ENCODE peak calls at places on chromosome 20, in six cellular contexts. I is mammary epithelial cell, L is heart right ventricle, H is right atrium auricular region, F is body of pancreas, K is epithelial cell of esophagus. D is an unnamed sample.
A peak's percentile ranks its signal among the peaks of the same experiment; 100 is the strongest.

GRCh38 chr20:12173333-12173732 is 255.6 kb downstream of the BTBD3 start:
- DNase-seq in I (peak; percentile 20), L (no peak), H (no peak), F (no peak), K (no peak), D (no peak)

GRCh38 chr20:2729791-2730190 is 37.2 kb downstream of the EBF4 start:
- DNase-seq in I (no peak), L (no peak), H (no peak), F (no peak), K (no peak), D (peak; percentile 64)

GRCh38 chr20:52062452-52063209 is 128.9 kb downstream of the ZFP64 start:
- DNase-seq in I (no peak), L (no peak), H (no peak), F (no peak), K (no peak), D (no peak)

GRCh38 chr20:59403261-59403961 is 103.0 kb downstream of the EDN3 start:
- DNase-seq in I (no peak), L (peak; percentile 21), H (no peak), F (peak; percentile 52), K (peak; percentile 5), D (no peak)

GRCh38 chr20:4740774-4741431 is 19.2 kb downstream of the PRND start:
- DNase-seq in I (no peak), L (peak; percentile 34), H (no peak), F (peak; percentile 17), K (peak; percentile 44), D (no peak)

GRCh38 chr20:5691918-5692618 is 58.1 kb upstream of the SHLD1 start:
- DNase-seq in I (no peak), L (no peak), H (no peak), F (no peak), K (no peak), D (no peak)

GRCh38 chr20:47444584-47444983 is 57.1 kb upstream of the NCOA3 start:
- DNase-seq in I (no peak), L (no peak), H (no peak), F (no peak), K (no peak), D (no peak)

GRCh38 chr20:38321959-38322598 is 18.1 kb downstream of the BPI start:
- DNase-seq in I (peak; percentile 29), L (peak; percentile 44), H (peak; percentile 71), F (peak; percentile 36), K (peak; percentile 70), D (no peak)

GRCh38 chr20:17469631-17470030 is 61.5 kb downstream of the BFSP1 start:
- DNase-seq in I (no peak), L (no peak), H (peak; percentile 5), F (no peak), K (no peak), D (peak; percentile 47)

GRCh38 chr20:46348972-46349741 is 40.9 kb upstream of the CDH22 start:
- DNase-seq in I (no peak), L (peak; percentile 49), H (no peak), F (peak; percentile 56), K (peak; percentile 53), D (no peak)

GRCh38 chr20:10922521-10922920 is 248.7 kb upstream of the JAG1 start:
- DNase-seq in I (no peak), L (no peak), H (no peak), F (no peak), K (no peak), D (no peak)

GRCh38 chr20:17536944-17537444 is 5.8 kb upstream of the BFSP1 start:
- DNase-seq in I (peak; percentile 66), L (peak; percentile 77), H (peak; percentile 84), F (peak; percentile 86), K (peak; percentile 82), D (peak; percentile 96)

GRCh38 chr20:39778847-39779641 is 816.9 kb downstream of the DHX35 start:
- DNase-seq in I (no peak), L (no peak), H (no peak), F (peak; percentile 16), K (peak; percentile 15), D (no peak)

GRCh38 chr20:4051413-4052138 is 36.2 kb upstream of the RNF24 start:
- DNase-seq in I (no peak), L (no peak), H (no peak), F (no peak), K (no peak), D (no peak)

GRCh38 chr20:3710703-3711417 is 1.5 kb downstream of the SIGLEC1 start:
- DNase-seq in I (peak; percentile 21), L (peak; percentile 76), H (peak; percentile 73), F (peak; percentile 59), K (peak; percentile 48), D (peak; percentile 95)

GRCh38 chr20:6636209-6637159 is 131.0 kb upstream of the BMP2 start:
- DNase-seq in I (peak; percentile 64), L (peak; percentile 45), H (no peak), F (peak; percentile 74), K (peak; percentile 81), D (peak; percentile 79)

GRCh38 chr20:33781945-33782344 is 29.2 kb upstream of the CHMP4B start:
- DNase-seq in I (no peak), L (no peak), H (no peak), F (no peak), K (no peak), D (no peak)

GRCh38 chr20:48128436-48128835 is 343.2 kb upstream of the SULF2 start:
- DNase-seq in I (peak; percentile 62), L (no peak), H (no peak), F (no peak), K (peak; percentile 53), D (no peak)

GRCh38 chr20:13022401-13023170 is 13.8 kb downstream of the SPTLC3 start:
- DNase-seq in I (peak; percentile 52), L (no peak), H (no peak), F (no peak), K (peak; percentile 61), D (no peak)

GRCh38 chr20:64168381-64169088 is 4.3 kb downstream of the MYT1 start:
- DNase-seq in I (no peak), L (no peak), H (no peak), F (peak; percentile 27), K (no peak), D (no peak)

GRCh38 chr20:12987261-12987660 is 21.5 kb upstream of the SPTLC3 start:
- DNase-seq in I (no peak), L (no peak), H (no peak), F (no peak), K (no peak), D (no peak)

GRCh38 chr20:35226126-35226774 is at the start of gene MMP24:
- DNase-seq in I (no peak), L (no peak), H (no peak), F (no peak), K (no peak), D (no peak)

GRCh38 chr20:60024245-60024644 is 66.0 kb downstream of the CDH26 start:
- DNase-seq in I (no peak), L (no peak), H (no peak), F (no peak), K (no peak), D (peak; percentile 47)

GRCh38 chr20:48338717-48339116 is 489.1 kb downstream of the PREX1 start:
- DNase-seq in I (no peak), L (no peak), H (no peak), F (no peak), K (no peak), D (no peak)

GRCh38 chr20:61346996-61347906 is 95.2 kb downstream of the CDH4 start:
- DNase-seq in I (no peak), L (no peak), H (no peak), F (no peak), K (no peak), D (no peak)

GRCh38 chr20:46357030-46357514 is 48.8 kb upstream of the CDH22 start:
- DNase-seq in I (no peak), L (no peak), H (no peak), F (peak; percentile 25), K (no peak), D (no peak)

GRCh38 chr20:2757001-2757400 is 43.4 kb downstream of the CPXM1 start:
- DNase-seq in I (no peak), L (no peak), H (no peak), F (no peak), K (no peak), D (no peak)

DNA sequence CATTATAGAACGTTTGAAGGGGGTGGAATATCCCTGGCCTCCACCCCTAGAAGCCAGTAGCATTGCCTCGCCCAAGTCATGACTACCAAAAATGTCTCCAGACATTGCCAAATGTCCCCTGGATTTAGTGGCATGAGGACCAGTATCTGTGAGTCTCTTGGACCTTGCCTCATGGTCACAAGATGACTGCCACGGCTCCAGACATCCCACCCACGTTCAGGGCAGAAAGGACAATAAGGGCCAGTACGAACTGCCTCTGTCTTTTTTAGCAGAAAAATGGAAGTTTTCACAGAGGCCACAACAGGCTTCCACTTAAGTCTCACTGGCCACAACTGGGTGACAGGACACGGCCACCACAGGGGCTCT is 5.4 kb downstream of the RBM38 start:
- DNase-seq in I (no peak), L (no peak), H (no peak), F (no peak), K (no peak), D (no peak)
- H3K4me3 ChIP-seq in I (no peak overlapping the region), L (no peak overlapping the region), H (no peak overlapping the region), F (no peak overlapping the region), K (no peak overlapping the region), D (peak overlapping the region; percentile 90)

GRCh38 chr20:23085415-23086055 is 589 bp downstream of the CD93 start:
- DNase-seq in I (no peak), L (no peak), H (no peak), F (no peak), K (no peak), D (no peak)
- H3K4me3 ChIP-seq in I (no peak overlapping the region), L (peak overlapping the region; percentile 51), H (peak overlapping the region; percentile 34), F (no peak overlapping the region), K (no peak overlapping the region), D (peak overlapping the region; percentile 57)

DNA sequence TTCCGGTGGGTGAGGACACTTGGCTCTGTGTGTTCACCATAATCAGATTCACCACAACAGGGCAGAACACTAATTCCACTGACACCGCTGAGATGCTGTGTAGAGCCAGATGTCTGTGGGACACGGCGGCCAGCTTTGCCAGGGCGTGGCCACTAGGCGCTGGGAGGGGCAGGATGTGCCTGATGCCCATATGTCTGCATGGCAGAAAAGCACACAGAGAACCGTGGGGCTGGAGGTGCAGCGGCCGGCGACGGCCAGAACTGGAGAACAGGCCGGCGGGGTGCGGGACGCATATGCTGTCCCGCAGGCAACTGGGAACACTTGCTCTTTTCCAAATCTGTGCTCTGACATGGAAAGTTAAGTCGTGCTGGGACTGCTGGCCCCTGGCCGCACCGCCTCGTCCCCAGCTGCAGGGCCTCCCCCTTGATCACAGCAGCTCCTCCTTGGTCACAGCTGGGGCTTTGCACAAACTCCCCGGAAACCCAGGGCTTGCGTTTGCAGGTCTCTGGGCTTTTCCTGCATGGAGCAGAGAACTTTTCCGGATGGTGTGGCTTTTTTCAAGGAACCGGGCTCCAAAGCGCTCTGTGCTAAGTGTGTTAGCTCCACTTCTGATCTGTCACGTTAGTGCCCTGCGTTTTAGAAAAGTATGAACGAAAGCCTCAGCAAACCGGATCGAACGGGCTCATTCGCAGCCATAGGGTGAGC is 31.1 kb downstream of the NTSR1 start:
- DNase-seq in I (no peak), L (no peak), H (peak; percentile 66), F (no peak), K (no peak), D (no peak)
- H3K4me3 ChIP-seq in I (no peak overlapping the region), L (peak overlapping the region; percentile 16), H (no peak overlapping the region), F (no peak overlapping the region), K (no peak overlapping the region), D (peak overlapping the region; percentile 2)

DNA sequence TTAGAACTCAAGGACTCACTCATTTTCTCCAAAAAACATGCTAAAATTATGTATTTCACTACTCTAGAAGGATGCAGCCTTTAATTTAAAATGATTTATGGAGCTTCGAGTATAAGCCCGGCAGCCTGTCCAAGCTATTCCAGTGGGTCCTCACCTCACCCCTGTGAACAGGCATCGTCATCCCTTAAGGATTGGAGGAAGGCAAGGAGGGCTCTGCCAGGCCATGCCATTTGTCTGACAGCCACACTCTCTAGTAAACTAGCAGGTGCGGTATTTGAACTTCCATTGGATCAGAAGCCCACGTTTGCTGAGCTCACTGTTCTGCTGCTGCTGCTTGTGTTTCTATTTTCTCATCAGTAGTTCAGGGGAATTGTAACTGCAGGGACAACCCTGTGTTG is 39.8 kb upstream of the NAA20 start:
- DNase-seq in I (no peak), L (no peak), H (no peak), F (no peak), K (peak; percentile 27), D (no peak)
- H3K4me3 ChIP-seq in I (peak overlapping the region; percentile 92), L (peak overlapping the region; percentile 60), H (peak overlapping the region; percentile 51), F (peak overlapping the region; percentile 30), K (peak overlapping the region; percentile 93), D (peak overlapping the region; percentile 65)

D was measured in esophagus muscularis mucosa.